ENCODE peak calls at places on chromosomes 4 and X, in ten cellular contexts. W is SJSA1; J is heart left ventricle; C is heart right ventricle; D is brain microvascular endothelial cell; G is A549; F is sigmoid colon; L is body of pancreas; N is CD4-positive, alpha-beta T cell; T is spleen. S is an unnamed sample.

GRCh38 chrX:47568656-47569295 is 7.8 kb downstream of the ARAF start:
- DNase-seq in W (no peak), J (no peak), C (no peak), D (no peak), G (peak), F (no peak), L (no peak), N (peak), T (no peak), S (no peak)

GRCh38 chr4:28378109-28378830 is 1517.6 kb downstream of the STIM2 start:
- DNase-seq in W (no peak), J (no peak), C (no peak), D (no peak), G (no peak), F (no peak), L (no peak), N (no peak), T (no peak), S (no peak)

GRCh38 chrX:149871940-149872339 is 9.0 kb upstream of the MAGEA8 start:
- DNase-seq in W (no peak), J (no peak), C (no peak), D (peak), G (no peak), F (no peak), L (peak), N (peak), T (peak), S (no peak)

GRCh38 chrX:140504371-140505324 is at the start of gene SOX3:
- DNase-seq in W (no peak), J (no peak), C (no peak), D (no peak), G (no peak), F (no peak), L (no peak), N (no peak), T (no peak), S (no peak)

GRCh38 chrX:12984629-12985303 is 9.9 kb downstream of the TMSB4X start:
- DNase-seq in W (peak), J (no peak), C (no peak), D (peak), G (peak), F (no peak), L (peak), N (no peak), T (no peak), S (no peak)

GRCh38 chr4:101706535-101707057 is 83.9 kb upstream of the BANK1 start:
- DNase-seq in W (no peak), J (no peak), C (no peak), D (no peak), G (no peak), F (no peak), L (no peak), N (no peak), T (no peak), S (no peak)

GRCh38 chr4:41174444-41174843 is 39.9 kb downstream of the APBB2 start:
- DNase-seq in W (no peak), J (no peak), C (no peak), D (no peak), G (no peak), F (no peak), L (no peak), N (no peak), T (no peak), S (no peak)

GRCh38 chr4:85318415-85318814 is 156.5 kb upstream of the ARHGAP24 start:
- DNase-seq in W (no peak), J (no peak), C (no peak), D (no peak), G (no peak), F (no peak), L (no peak), N (no peak), T (no peak), S (no peak)

GRCh38 chrX:45134303-45134702 is 66.4 kb downstream of the DIPK2B start:
- DNase-seq in W (no peak), J (peak), C (peak), D (no peak), G (no peak), F (no peak), L (no peak), N (no peak), T (no peak), S (peak)

GRCh38 chr4:146063143-146063542 is 112.4 kb upstream of the LSM6 start:
- DNase-seq in W (no peak), J (no peak), C (no peak), D (no peak), G (no peak), F (no peak), L (no peak), N (no peak), T (no peak), S (no peak)

GRCh38 chrX:40327085-40327484 is 229.3 kb upstream of the BCOR start:
- DNase-seq in W (no peak), J (no peak), C (no peak), D (no peak), G (no peak), F (no peak), L (no peak), N (no peak), T (no peak), S (no peak)

GRCh38 chrX:10120828-10121227 is 35.9 kb upstream of the CLCN4 start:
- DNase-seq in W (no peak), J (no peak), C (no peak), D (no peak), G (no peak), F (no peak), L (no peak), N (no peak), T (no peak), S (no peak)

GRCh38 chr4:176313596-176314341 is 6.0 kb upstream of the SPCS3 start:
- DNase-seq in W (no peak), J (no peak), C (no peak), D (no peak), G (no peak), F (no peak), L (no peak), N (no peak), T (no peak), S (no peak)

GRCh38 chrX:10612215-10612614 is 8.2 kb downstream of the MID1 start:
- DNase-seq in W (no peak), J (no peak), C (no peak), D (no peak), G (no peak), F (no peak), L (no peak), N (no peak), T (no peak), S (no peak)

GRCh38 chr4:28744066-28744465 is 1883.4 kb downstream of the STIM2 start:
- DNase-seq in W (no peak), J (no peak), C (no peak), D (no peak), G (no peak), F (no peak), L (no peak), N (no peak), T (no peak), S (no peak)

GRCh38 chr4:147289181-147289580 is 191.7 kb upstream of the EDNRA start:
- DNase-seq in W (no peak), J (no peak), C (no peak), D (no peak), G (no peak), F (no peak), L (no peak), N (no peak), T (no peak), S (no peak)

GRCh38 chr4:70515342-70516245 is 2.8 kb upstream of the AMTN start:
- DNase-seq in W (no peak), J (no peak), C (no peak), D (peak), G (no peak), F (no peak), L (no peak), N (no peak), T (no peak), S (no peak)
- H3K27ac ChIP-seq in W (no peak), J (no peak), C (no peak), D (peak), G (no peak), F (no peak), L (no peak), N (no peak), T (no peak), S (no peak)

GRCh38 chrX:116239944-116240391 is 69.4 kb downstream of the AGTR2 start:
- DNase-seq in W (no peak), J (no peak), C (no peak), D (no peak), G (no peak), F (no peak), L (no peak), N (no peak), T (no peak), S (no peak)
- H3K27ac ChIP-seq in W (peak), J (no peak), C (no peak), D (peak), G (peak), F (no peak), L (peak), N (no peak), T (peak), S (no peak)

DNA sequence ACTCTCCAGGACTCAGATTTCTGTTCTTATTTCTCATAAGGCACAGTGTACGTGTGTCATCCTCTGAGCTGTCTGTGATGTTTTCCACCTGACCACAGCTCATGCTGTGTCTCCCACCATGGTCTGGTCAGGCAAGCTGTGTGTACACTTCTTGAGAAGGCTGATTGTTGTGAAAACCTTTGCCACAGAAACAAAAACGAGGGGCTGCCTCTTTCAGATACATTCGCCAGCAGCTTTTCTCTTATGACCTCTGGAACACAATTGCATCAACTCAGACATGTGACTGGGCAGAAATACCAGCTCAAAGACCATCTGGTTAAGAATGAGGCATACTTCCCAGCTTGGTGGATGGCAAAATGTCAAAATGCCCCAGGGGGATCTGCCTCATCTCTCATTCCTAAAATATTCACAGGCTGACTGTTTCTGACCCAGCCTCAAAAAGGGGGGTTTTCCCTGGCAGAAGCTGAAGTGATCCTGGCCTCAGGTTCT is 46.1 kb downstream of the PGRMC2 start:
- DNase-seq in W (peak), J (no peak), C (no peak), D (peak), G (peak), F (no peak), L (no peak), N (no peak), T (no peak), S (no peak)
- H3K27ac ChIP-seq in W (peak), J (no peak), C (no peak), D (peak), G (peak), F (no peak), L (no peak), N (no peak), T (no peak), S (no peak)

GRCh38 chr4:137804906-137805511 is 272.7 kb upstream of the PCDH18 start:
- DNase-seq in W (no peak), J (no peak), C (no peak), D (no peak), G (no peak), F (no peak), L (no peak), N (no peak), T (no peak), S (no peak)

GRCh38 chr4:137812258-137812657 is 280.0 kb upstream of the PCDH18 start:
- DNase-seq in W (no peak), J (no peak), C (no peak), D (no peak), G (no peak), F (no peak), L (no peak), N (no peak), T (no peak), S (no peak)

GRCh38 chr4:137806420-137806819 is 274.1 kb upstream of the PCDH18 start:
- DNase-seq in W (no peak), J (no peak), C (no peak), D (no peak), G (no peak), F (no peak), L (no peak), N (no peak), T (no peak), S (no peak)
- H3K27ac ChIP-seq in W (no peak), J (no peak), C (no peak), D (no peak), G (no peak), F (no peak), L (no peak), N (no peak), T (no peak), S (no peak)

GRCh38 chr4:150135134-150135773 is 57.0 kb downstream of the DCLK2 start:
- DNase-seq in W (no peak), J (no peak), C (no peak), D (no peak), G (no peak), F (no peak), L (no peak), N (no peak), T (no peak), S (no peak)
- H3K27ac ChIP-seq in W (no peak), J (no peak), C (no peak), D (peak), G (no peak), F (no peak), L (no peak), N (no peak), T (no peak), S (no peak)

GRCh38 chr4:13920111-13920875 is 292.8 kb upstream of the BOD1L1 start:
- DNase-seq in W (peak), J (no peak), C (no peak), D (no peak), G (peak), F (no peak), L (no peak), N (no peak), T (no peak), S (peak)

GRCh38 chr4:13919021-13919441 is 291.5 kb upstream of the BOD1L1 start:
- DNase-seq in W (peak), J (no peak), C (no peak), D (peak), G (no peak), F (peak), L (no peak), N (no peak), T (no peak), S (no peak)

GRCh38 chr4:13922459-13922858 is 294.9 kb upstream of the BOD1L1 start:
- DNase-seq in W (no peak), J (no peak), C (no peak), D (no peak), G (no peak), F (no peak), L (no peak), N (no peak), T (no peak), S (no peak)

GRCh38 chr4:13921805-13922204 is 294.3 kb upstream of the BOD1L1 start:
- DNase-seq in W (no peak), J (no peak), C (no peak), D (no peak), G (no peak), F (no peak), L (no peak), N (no peak), T (no peak), S (no peak)

DNA sequence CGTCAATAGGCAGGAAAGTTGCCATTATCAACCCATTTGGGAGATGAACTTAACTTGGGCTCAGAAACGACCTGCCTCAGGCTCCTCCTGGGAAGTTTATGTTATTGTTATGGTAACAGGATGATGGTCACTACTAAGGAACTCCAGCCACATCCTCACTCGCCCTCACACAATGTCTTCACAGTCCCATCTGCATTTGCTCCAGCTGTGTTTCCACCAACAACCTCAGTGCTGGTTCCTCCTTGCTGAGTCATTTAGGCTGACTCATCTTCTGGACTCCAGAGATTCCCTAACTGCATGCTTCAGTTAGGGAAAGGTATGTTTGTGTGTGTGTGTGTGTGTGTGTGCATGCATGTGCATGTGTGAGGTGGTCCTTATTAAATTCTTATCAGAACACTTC is 293.4 kb upstream of the BOD1L1 start:
- DNase-seq in W (peak), J (no peak), C (no peak), D (peak), G (peak), F (peak), L (no peak), N (no peak), T (no peak), S (no peak)
- H3K27ac ChIP-seq in W (peak), J (no peak), C (no peak), D (peak), G (peak), F (peak), L (no peak), N (no peak), T (no peak), S (peak)

GRCh38 chrX:134684956-134685355 is 26.7 kb upstream of the PLAC1 start:
- DNase-seq in W (no peak), J (no peak), C (no peak), D (no peak), G (no peak), F (no peak), L (no peak), N (no peak), T (no peak), S (no peak)
- H3K27ac ChIP-seq in W (no peak), J (no peak), C (no peak), D (no peak), G (peak), F (no peak), L (no peak), N (no peak), T (no peak), S (no peak)

GRCh38 chr4:95107004-95107403 is 349.2 kb downstream of the BMPR1B start:
- DNase-seq in W (no peak), J (no peak), C (no peak), D (no peak), G (no peak), F (no peak), L (no peak), N (no peak), T (no peak), S (no peak)
- H3K27ac ChIP-seq in W (no peak), J (no peak), C (no peak), D (no peak), G (peak), F (no peak), L (no peak), N (no peak), T (no peak), S (no peak)